ENCODE peak calls at places on chromosomes 2 and 18, in four cellular contexts. U, B, V and C are unnamed samples.

GRCh38 chr2:163604941-163605555 is 130.8 kb downstream of the FIGN start:
- DNase-seq in U (no peak), B (no peak), V (no peak), C (peak; percentile 38)

GRCh38 chr2:218605438-218605837 is 2.3 kb upstream of the PLCD4 start:
- DNase-seq in U (no peak), B (no peak), V (no peak), C (peak; percentile 32)

GRCh38 chr18:58263055-58263732 is 219.2 kb downstream of the NEDD4L start:
- DNase-seq in U (peak; percentile 22), B (no peak), V (no peak), C (peak; percentile 56)

GRCh38 chr2:47307066-47307465 is 95.9 kb upstream of the MSH2 start:
- DNase-seq in U (no peak), B (no peak), V (no peak), C (peak; percentile 3)

GRCh38 chr2:176613358-176614032 is 344.3 kb downstream of the MTX2 start:
- DNase-seq in U (no peak), B (peak; percentile 28), V (no peak), C (peak; percentile 23)

GRCh38 chr2:5695641-5696350 is 3.6 kb downstream of the SOX11 start:
- DNase-seq in U (no peak), B (no peak), V (no peak), C (no peak)

GRCh38 chr2:218745559-218746469 is 35.2 kb downstream of the TTLL4 start:
- DNase-seq in U (peak; percentile 12), B (no peak), V (peak; percentile 92), C (peak; percentile 8)

GRCh38 chr2:16394072-16394985 is 271.3 kb downstream of the CYRIA start:
- DNase-seq in U (no peak), B (no peak), V (peak; percentile 62), C (no peak)

GRCh38 chr2:137178955-137179377 is 413.6 kb downstream of the THSD7B start:
- DNase-seq in U (no peak), B (no peak), V (no peak), C (peak; percentile 88)

GRCh38 chr2:120343433-120344105 is 2.4 kb upstream of the INHBB start:
- DNase-seq in U (peak; percentile 59), B (peak; percentile 63), V (peak; percentile 79), C (peak; percentile 70)

GRCh38 chr18:48034651-48035555 is 104.4 kb upstream of the SMAD2 start:
- DNase-seq in U (no peak), B (peak; percentile 4), V (no peak), C (no peak)

GRCh38 chr2:104563398-104564024 is 290.4 kb upstream of the POU3F3 start:
- DNase-seq in U (no peak), B (no peak), V (no peak), C (peak; percentile 54)

GRCh38 chr2:33488715-33489540 is 12.5 kb downstream of the RASGRP3 start:
- DNase-seq in U (no peak), B (no peak), V (no peak), C (no peak)

GRCh38 chr18:998976-999375 is 94.3 kb downstream of the ADCYAP1 start:
- DNase-seq in U (no peak), B (no peak), V (no peak), C (no peak)

GRCh38 chr18:59079264-59079972 is 60.3 kb upstream of the SEC11C start:
- DNase-seq in U (no peak), B (no peak), V (no peak), C (peak; percentile 51)

GRCh38 chr2:36707050-36707449 is 10.5 kb downstream of the VIT start:
- DNase-seq in U (no peak), B (no peak), V (no peak), C (peak; percentile 57)

GRCh38 chr2:71674158-71674807 is 220.9 kb downstream of the DYSF start:
- DNase-seq in U (no peak), B (no peak), V (no peak), C (no peak)

GRCh38 chr2:175837046-175837445 is 165.0 kb downstream of the LNPK start:
- DNase-seq in U (no peak), B (peak; percentile 15), V (no peak), C (peak; percentile 41)

GRCh38 chr2:20666364-20667150 is at the start of gene GDF7:
- DNase-seq in U (no peak), B (peak; percentile 77), V (no peak), C (no peak)

GRCh38 chr18:6120820-6121279 is 225.5 kb upstream of the TMEM200C start:
- DNase-seq in U (no peak), B (no peak), V (no peak), C (no peak)

GRCh38 chr2:120867290-120868231 is 131.9 kb downstream of the GLI2 start:
- DNase-seq in U (no peak), B (peak; percentile 85), V (peak; percentile 73), C (peak; percentile 74)

GRCh38 chr18:76697441-76697901 is 124.9 kb upstream of the ZNF236 start:
- DNase-seq in U (no peak), B (no peak), V (no peak), C (no peak)

GRCh38 chr2:241788572-241788971 is 11.9 kb downstream of the GAL3ST2 start:
- DNase-seq in U (peak; percentile 31), B (no peak), V (no peak), C (no peak)

GRCh38 chr2:150426315-150426714 is 61.2 kb downstream of the RND3 start:
- DNase-seq in U (no peak), B (no peak), V (no peak), C (no peak)

GRCh38 chr2:24333019-24333540 is 27.3 kb downstream of the ITSN2 start:
- DNase-seq in U (no peak), B (no peak), V (no peak), C (no peak)

GRCh38 chr2:133561045-133561852 is 7.0 kb downstream of the NCKAP5 start:
- DNase-seq in U (peak; percentile 27), B (no peak), V (no peak), C (peak; percentile 14)

GRCh38 chr2:15186118-15186517 is 375.0 kb downstream of the NBAS start:
- DNase-seq in U (no peak), B (no peak), V (no peak), C (no peak)

GRCh38 chr2:12265646-12266045 is 451.1 kb upstream of the TRIB2 start:
- DNase-seq in U (no peak), B (no peak), V (no peak), C (no peak)

GRCh38 chr18:326846-327245 is 59.0 kb upstream of the THOC1 start:
- DNase-seq in U (no peak), B (no peak), V (no peak), C (no peak)

GRCh38 chr2:58601017-58601416 is 359.9 kb upstream of the FANCL start:
- DNase-seq in U (no peak), B (no peak), V (no peak), C (peak; percentile 60)

GRCh38 chr18:58911766-58912165 is 47.1 kb downstream of the ZNF532 start:
- DNase-seq in U (no peak), B (no peak), V (no peak), C (no peak)

GRCh38 chr2:120228503-120228902 is 5.3 kb upstream of the TMEM185B start:
- DNase-seq in U (no peak), B (no peak), V (no peak), C (no peak)

GRCh38 chr2:99898649-99899048 is 243.7 kb downstream of the AFF3 start:
- DNase-seq in U (no peak), B (no peak), V (no peak), C (no peak)

GRCh38 chr2:172462393-172463381 is 35.3 kb downstream of the ITGA6 start:
- DNase-seq in U (no peak), B (no peak), V (no peak), C (peak; percentile 40)

GRCh38 chr2:172465417-172466334 is 38.3 kb downstream of the ITGA6 start:
- DNase-seq in U (no peak), B (peak; percentile 63), V (no peak), C (peak; percentile 82)

GRCh38 chr2:172464340-172465129 is 37.1 kb downstream of the ITGA6 start:
- DNase-seq in U (no peak), B (no peak), V (no peak), C (peak; percentile 71)

GRCh38 chr2:172471168-172471567 is 43.8 kb downstream of the ITGA6 start:
- DNase-seq in U (no peak), B (no peak), V (no peak), C (no peak)

GRCh38 chr2:172467382-172467781 is 40.0 kb downstream of the ITGA6 start:
- DNase-seq in U (no peak), B (no peak), V (no peak), C (no peak)
- TF ChIP-seq CTCF in U (no peak), B (no peak), V (no peak), C (no peak)

GRCh38 chr2:169386621-169387235 is 24.4 kb upstream of the LRP2 start:
- DNase-seq in U (no peak), B (no peak), V (no peak), C (no peak)

GRCh38 chr2:169388161-169388560 is 25.8 kb upstream of the LRP2 start:
- DNase-seq in U (no peak), B (no peak), V (no peak), C (no peak)

GRCh38 chr2:169384816-169385215 is 22.5 kb upstream of the LRP2 start:
- DNase-seq in U (no peak), B (no peak), V (no peak), C (no peak)
- TF ChIP-seq CTCF in U (no peak), B (no peak), V (no peak), C (no peak)

DNA sequence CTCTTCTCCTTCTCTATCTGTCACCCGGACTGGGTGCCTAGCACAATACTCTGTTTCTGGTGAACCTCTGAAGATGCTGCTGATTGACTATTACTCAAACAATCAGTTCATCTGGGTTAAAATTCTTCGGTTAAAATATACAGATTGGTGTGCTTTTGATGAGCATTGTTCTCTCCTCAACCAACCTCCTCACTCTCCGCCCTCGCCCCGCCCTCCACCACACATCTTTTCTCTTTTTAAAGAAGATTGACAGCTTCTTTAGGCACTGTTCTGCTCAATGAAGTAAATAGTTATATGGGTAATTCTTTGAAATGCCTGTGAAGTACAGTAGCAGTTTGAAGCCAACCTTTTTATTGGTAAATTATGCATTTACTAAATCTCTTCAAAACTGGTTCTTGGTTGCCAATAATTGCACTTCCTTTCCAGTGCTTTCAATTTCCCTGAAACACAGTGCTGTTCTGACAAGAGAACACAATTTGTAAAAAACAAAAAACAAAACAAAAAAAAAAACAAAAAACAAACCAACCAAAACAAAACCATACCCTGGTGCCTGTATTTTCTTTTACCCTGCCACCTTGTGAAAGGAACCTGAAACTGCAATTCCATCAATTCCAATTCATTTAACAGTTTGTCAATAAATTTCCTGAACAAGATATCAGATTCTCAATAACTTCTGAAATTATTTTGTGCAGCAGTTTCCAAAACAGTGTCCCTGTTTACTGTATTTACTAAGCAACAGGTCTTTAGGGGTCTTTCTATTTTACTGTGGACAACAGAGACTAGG is 188.6 kb downstream of the LRP1B start:
- DNase-seq in U (peak; percentile 2), B (no peak), V (no peak), C (no peak)
- TF ChIP-seq CTCF in U (peak; percentile 59), B (no peak), V (peak; percentile 42), C (peak; percentile 26)

DNA sequence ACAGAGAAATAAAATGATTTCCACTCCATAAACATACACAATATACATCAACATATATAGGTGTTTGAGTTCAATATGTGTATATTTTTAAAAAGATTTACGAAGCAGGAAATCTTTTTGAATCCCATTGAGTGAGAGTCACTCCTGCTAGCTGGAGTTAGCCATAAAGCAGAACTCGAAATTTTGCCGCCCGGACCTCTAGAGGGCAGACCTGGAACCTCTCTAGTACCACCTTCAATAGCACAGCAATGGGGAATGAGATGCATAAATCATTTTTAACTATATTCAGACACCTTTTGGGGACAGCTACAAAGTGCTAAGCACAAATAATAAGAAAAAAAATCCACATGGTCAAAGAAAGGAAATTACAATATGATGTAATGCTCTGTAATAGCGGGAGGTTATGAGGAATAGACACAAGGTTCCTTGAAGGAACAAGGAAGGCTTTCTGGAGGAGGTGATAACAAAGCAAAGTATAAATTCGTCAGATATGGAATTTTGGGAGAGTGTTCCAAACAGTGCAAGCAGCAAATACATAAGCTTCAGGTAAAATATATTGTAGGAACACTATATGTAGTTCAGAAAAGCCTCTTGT is 533.4 kb downstream of the ERBB4 start:
- DNase-seq in U (peak; percentile 57), B (no peak), V (no peak), C (peak; percentile 40)
- TF ChIP-seq CTCF in U (peak; percentile 76), B (no peak), V (peak; percentile 49), C (peak; percentile 10)